ENCODE peak calls at places on chromosomes 7 and 10, in eight cellular contexts. F is AG10803, E is mammary epithelial cell, A is GM12878, G is sigmoid colon, U is AG04450, D is hepatocyte, S is psoas muscle. R is an unnamed sample.

GRCh38 chr10:15236340-15236739 is 67.8 kb upstream of the NMT2 start:
- DNase-seq in F (peak; percentile 35), G (no peak), D (no peak), S (no peak), U (no peak), E (no peak), A (no peak), R (no peak)

GRCh38 chr7:149879271-149879711 is 5.5 kb downstream of the ATP6V0E2 start:
- DNase-seq in U (no peak), F (no peak), A (no peak), E (no peak), S (no peak), G (no peak), D (no peak), R (no peak)

GRCh38 chr10:126458453-126458852 is 70.2 kb upstream of the ADAM12 start:
- DNase-seq in U (no peak), F (peak; percentile 57), E (no peak), D (no peak), S (no peak), G (no peak), A (no peak), R (no peak)

GRCh38 chr10:97509120-97509670 is 10.5 kb downstream of the UBTD1 start:
- DNase-seq in G (no peak), U (no peak), E (no peak), A (no peak), F (no peak), D (no peak), S (no peak), R (no peak)

GRCh38 chr7:138254444-138254843 is 178.2 kb downstream of the AKR1D1 start:
- DNase-seq in G (no peak), S (no peak), F (no peak), U (no peak), D (no peak), E (no peak), A (no peak), R (no peak)

GRCh38 chr7:48636391-48637015 is 287.8 kb upstream of the CDC14C start:
- DNase-seq in A (no peak), G (no peak), F (no peak), D (no peak), E (peak; percentile 74), U (no peak), S (peak; percentile 10), R (peak; percentile 38)

GRCh38 chr10:50614444-50615137 is 9.2 kb downstream of the SGMS1 start:
- DNase-seq in S (no peak), F (no peak), A (no peak), G (no peak), D (peak; percentile 39), E (no peak), U (no peak), R (no peak)

GRCh38 chr10:8034666-8035640 is 19.5 kb upstream of the GATA3 start:
- DNase-seq in F (no peak), G (no peak), U (no peak), S (no peak), E (no peak), A (no peak), D (no peak), R (no peak)

GRCh38 chr7:27890205-27890849 is 150.4 kb downstream of the TAX1BP1 start:
- DNase-seq in G (no peak), A (peak; percentile 67), F (no peak), U (no peak), D (no peak), S (no peak), E (no peak), R (no peak)

GRCh38 chr10:105041956-105042355 is 400.9 kb downstream of the SORCS3 start:
- DNase-seq in A (no peak), D (no peak), U (no peak), F (no peak), G (no peak), E (peak; percentile 72), S (no peak), R (no peak)

GRCh38 chr7:82179311-82179710 is 264.3 kb downstream of the CACNA2D1 start:
- DNase-seq in D (no peak), U (no peak), G (no peak), E (no peak), S (no peak), A (no peak), F (peak; percentile 13), R (no peak)

GRCh38 chr7:116534790-116535189 is 10.0 kb downstream of the CAV1 start:
- DNase-seq in A (no peak), S (peak; percentile 21), G (peak; percentile 77), U (no peak), D (no peak), E (no peak), F (peak; percentile 90), R (no peak)

GRCh38 chr10:29917311-29917710 is 142.1 kb downstream of the JCAD start:
- DNase-seq in S (no peak), G (no peak), F (no peak), E (no peak), D (no peak), A (no peak), U (no peak), R (no peak)

GRCh38 chr10:25405871-25406270 is 231.1 kb downstream of the GPR158 start:
- DNase-seq in E (peak; percentile 17), U (no peak), F (no peak), S (no peak), A (no peak), D (no peak), G (no peak), R (no peak)

GRCh38 chr10:98087309-98087708 is 47.1 kb upstream of the R3HCC1L start:
- DNase-seq in F (no peak), S (no peak), E (no peak), U (no peak), G (no peak), D (no peak), A (no peak), R (no peak)

GRCh38 chr7:47542051-47542450 is 39.9 kb downstream of the TNS3 start:
- DNase-seq in U (no peak), E (no peak), S (no peak), D (no peak), F (no peak), G (no peak), A (no peak), R (no peak)

GRCh38 chr7:51160990-51161615 is 155.5 kb downstream of the COBL start:
- DNase-seq in D (peak; percentile 82), F (peak; percentile 67), G (peak; percentile 83), E (peak; percentile 18), A (no peak), U (peak; percentile 55), S (peak; percentile 63), R (no peak)
- TF ChIP-seq CTCF in D (peak; percentile 97), F (peak; percentile 98), G (peak; percentile 89), E (peak; percentile 92), A (peak; percentile 94), U (peak; percentile 97), S (peak; percentile 97), R (peak; percentile 94)

DNA sequence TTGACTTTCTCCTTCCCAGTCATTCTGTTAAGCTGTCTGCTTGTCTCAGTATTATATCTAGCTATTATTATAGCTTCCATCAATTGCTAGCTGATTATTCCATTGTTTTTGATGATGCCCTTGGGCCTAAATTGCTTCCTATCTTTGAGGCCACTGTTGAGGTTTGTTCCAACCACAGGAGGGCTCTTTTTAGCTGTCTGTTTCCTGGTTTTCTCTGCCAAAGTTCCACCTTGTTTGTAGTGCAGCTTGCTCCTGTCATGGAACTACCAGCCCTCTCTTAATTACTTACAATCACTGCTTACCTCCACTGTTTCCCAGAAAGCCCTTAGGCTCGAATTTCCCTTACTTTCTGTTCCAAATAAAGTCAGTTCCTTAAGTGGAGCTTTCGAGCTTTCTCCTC is 118.7 kb upstream of the SEC61G start:
- DNase-seq in A (no peak), E (peak; percentile 40), D (no peak), G (no peak), S (no peak), U (no peak), F (no peak), R (no peak)
- TF ChIP-seq CTCF in A (no peak), E (no peak), D (peak; percentile 41), G (no peak), S (no peak), U (no peak), F (peak; percentile 31), R (peak; percentile 10)

GRCh38 chr10:71368639-71369038 is 28.1 kb upstream of the CDH23 start:
- DNase-seq in S (no peak), E (no peak), G (no peak), U (no peak), F (no peak), D (no peak), A (no peak), R (no peak)
- TF ChIP-seq CTCF in S (no peak), E (no peak), G (no peak), U (no peak), F (no peak), D (no peak), A (peak; percentile 23), R (no peak)

DNA sequence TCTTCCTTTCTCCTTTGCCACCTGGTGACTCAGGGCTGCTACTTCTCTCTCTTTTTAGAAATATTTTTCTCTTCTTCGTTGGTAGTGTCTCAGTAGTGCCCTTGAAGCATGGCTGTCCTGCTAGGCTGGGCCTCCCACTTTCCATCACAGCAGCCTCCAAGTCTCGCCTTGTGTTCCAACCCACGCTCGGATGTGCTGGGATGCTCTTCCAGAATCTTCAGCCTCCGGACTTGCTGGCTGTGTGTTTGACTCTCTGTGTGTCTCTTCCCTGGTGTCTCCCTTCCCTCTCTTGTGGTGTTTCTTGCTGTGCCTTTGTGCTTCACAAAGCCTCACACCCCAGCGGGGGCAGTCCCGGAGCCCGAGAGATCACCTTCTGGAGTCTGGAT is 100.5 kb downstream of the INPP5A start:
- DNase-seq in A (no peak), D (no peak), U (no peak), E (no peak), G (peak; percentile 59), S (no peak), F (no peak), R (no peak)
- TF ChIP-seq CTCF in A (no peak), D (no peak), U (no peak), E (no peak), G (no peak), S (no peak), F (no peak), R (no peak)

GRCh38 chr7:150993511-150993910 is 2.7 kb downstream of the NOS3 start:
- DNase-seq in U (no peak), A (no peak), E (no peak), G (peak; percentile 68), D (no peak), S (peak; percentile 49), F (no peak), R (no peak)
- TF ChIP-seq CTCF in U (no peak), A (no peak), E (no peak), G (no peak), D (no peak), S (no peak), F (no peak), R (no peak)

GRCh38 chr7:134031835-134032617 is 95.1 kb upstream of the LRGUK start:
- DNase-seq in U (no peak), D (no peak), S (no peak), F (no peak), G (no peak), A (no peak), E (no peak), R (no peak)
- TF ChIP-seq CTCF in U (no peak), D (peak; percentile 9), S (no peak), F (no peak), G (no peak), A (peak; percentile 11), E (peak; percentile 2), R (no peak)

R was measured in left lung.